ENCODE peak calls at places on chromosomes 12 and 14, in eight cellular contexts. B, T, Z, P, U, E, N and W are unnamed samples.

GRCh38 chr12:7555752-7556151 is 52.2 kb upstream of the CD163 start:
- DNase-seq in B (no peak), Z (no peak), N (no peak), E (peak; percentile 77), U (no peak), P (no peak), T (no peak), W (no peak)

GRCh38 chr14:67487937-67488893 is at the start of gene TMEM229B:
- DNase-seq in E (peak; percentile 5), P (peak; percentile 66), B (peak; percentile 24), Z (peak; percentile 39), U (no peak), N (peak; percentile 64), T (no peak), W (peak; percentile 59)

GRCh38 chr12:115354476-115354890 is 670.5 kb upstream of the TBX3 start:
- DNase-seq in P (no peak), N (no peak), U (no peak), Z (no peak), E (no peak), T (no peak), B (no peak), W (no peak)

GRCh38 chr12:121124402-121125109 is 8.1 kb upstream of the P2RX7 start:
- DNase-seq in N (no peak), B (no peak), T (no peak), E (peak; percentile 95), U (no peak), Z (no peak), P (no peak), W (peak; percentile 35)

GRCh38 chr14:32593290-32593942 is 264.3 kb downstream of the AKAP6 start:
- DNase-seq in B (no peak), P (no peak), T (no peak), N (no peak), Z (no peak), U (no peak), E (peak; percentile 85), W (no peak)

GRCh38 chr12:89333564-89334252 is 18.6 kb downstream of the DUSP6 start:
- DNase-seq in Z (no peak), T (no peak), U (no peak), N (peak; percentile 55), P (no peak), B (no peak), E (no peak), W (peak; percentile 18)

GRCh38 chr12:92735131-92735721 is 32.4 kb downstream of the PLEKHG7 start:
- DNase-seq in E (peak; percentile 78), P (no peak), T (no peak), U (peak; percentile 16), Z (no peak), N (no peak), B (no peak), W (no peak)

GRCh38 chr12:120283318-120283717 is 8.4 kb downstream of the RNU4-2 start:
- DNase-seq in Z (no peak), P (no peak), U (no peak), B (no peak), N (no peak), T (no peak), E (no peak), W (no peak)

GRCh38 chr12:79685068-79685467 is 5.7 kb downstream of the PAWR start:
- DNase-seq in Z (no peak), B (no peak), N (no peak), T (no peak), U (no peak), P (no peak), E (no peak), W (no peak)

GRCh38 chr14:95523818-95524448 is 7.5 kb upstream of the SYNE3 start:
- DNase-seq in U (no peak), Z (no peak), E (no peak), B (no peak), N (peak; percentile 60), T (no peak), P (peak; percentile 56), W (no peak)

GRCh38 chr14:68316078-68316868 is 476.6 kb downstream of the ZFP36L1 start:
- DNase-seq in B (no peak), U (no peak), E (no peak), T (no peak), N (no peak), Z (no peak), P (peak; percentile 60), W (no peak)

GRCh38 chr12:68240079-68240478 is 13.3 kb downstream of the IL22 start:
- DNase-seq in B (peak; percentile 15), U (peak; percentile 14), E (peak; percentile 90), P (no peak), Z (no peak), N (no peak), T (no peak), W (no peak)

GRCh38 chr12:118685983-118686607 is 295.2 kb upstream of the SRRM4 start:
- DNase-seq in N (no peak), T (no peak), Z (no peak), U (no peak), P (no peak), E (no peak), B (no peak), W (no peak)

GRCh38 chr12:104942075-104942474 is 16.0 kb downstream of the SLC41A2 start:
- DNase-seq in N (no peak), B (no peak), P (no peak), T (no peak), U (no peak), E (no peak), Z (no peak), W (no peak)

GRCh38 chr12:45671254-45671653 is 58.3 kb upstream of the ARID2 start:
- DNase-seq in Z (no peak), P (no peak), N (no peak), U (no peak), T (no peak), B (no peak), E (peak; percentile 50), W (no peak)
- H3K27me3 ChIP-seq in Z (no peaks in the 10 kb centered on the region), P (no peaks in the 10 kb centered on the region), N (no peaks in the 10 kb centered on the region), U (no peaks in the 10 kb centered on the region), T (no peaks in the 10 kb centered on the region), B (no peaks in the 10 kb centered on the region), E (no peaks in the 10 kb centered on the region), W (no peaks in the 10 kb centered on the region)

GRCh38 chr14:78007160-78007559 is 163.0 kb upstream of the NRXN3 start:
- DNase-seq in P (no peak), T (no peak), U (no peak), N (no peak), E (no peak), B (no peak), Z (no peak), W (no peak)

GRCh38 chr14:78016532-78016931 is 153.6 kb upstream of the NRXN3 start:
- DNase-seq in T (no peak), Z (no peak), B (no peak), P (no peak), E (no peak), U (no peak), N (no peak), W (no peak)

GRCh38 chr14:78005325-78005724 is 164.8 kb upstream of the NRXN3 start:
- DNase-seq in N (no peak), T (no peak), Z (no peak), U (no peak), P (no peak), B (no peak), E (peak; percentile 65), W (no peak)

GRCh38 chr14:78010688-78011087 is 159.5 kb upstream of the NRXN3 start:
- DNase-seq in Z (no peak), N (no peak), B (no peak), E (peak; percentile 68), P (no peak), U (no peak), T (no peak), W (no peak)
- H3K4me3 ChIP-seq in Z (no peak overlapping the region), N (no peak overlapping the region), B (no peak overlapping the region), E (no peak overlapping the region), P (no peak overlapping the region), U (no peak overlapping the region), T (no peak overlapping the region), W (no peak overlapping the region)

DNA sequence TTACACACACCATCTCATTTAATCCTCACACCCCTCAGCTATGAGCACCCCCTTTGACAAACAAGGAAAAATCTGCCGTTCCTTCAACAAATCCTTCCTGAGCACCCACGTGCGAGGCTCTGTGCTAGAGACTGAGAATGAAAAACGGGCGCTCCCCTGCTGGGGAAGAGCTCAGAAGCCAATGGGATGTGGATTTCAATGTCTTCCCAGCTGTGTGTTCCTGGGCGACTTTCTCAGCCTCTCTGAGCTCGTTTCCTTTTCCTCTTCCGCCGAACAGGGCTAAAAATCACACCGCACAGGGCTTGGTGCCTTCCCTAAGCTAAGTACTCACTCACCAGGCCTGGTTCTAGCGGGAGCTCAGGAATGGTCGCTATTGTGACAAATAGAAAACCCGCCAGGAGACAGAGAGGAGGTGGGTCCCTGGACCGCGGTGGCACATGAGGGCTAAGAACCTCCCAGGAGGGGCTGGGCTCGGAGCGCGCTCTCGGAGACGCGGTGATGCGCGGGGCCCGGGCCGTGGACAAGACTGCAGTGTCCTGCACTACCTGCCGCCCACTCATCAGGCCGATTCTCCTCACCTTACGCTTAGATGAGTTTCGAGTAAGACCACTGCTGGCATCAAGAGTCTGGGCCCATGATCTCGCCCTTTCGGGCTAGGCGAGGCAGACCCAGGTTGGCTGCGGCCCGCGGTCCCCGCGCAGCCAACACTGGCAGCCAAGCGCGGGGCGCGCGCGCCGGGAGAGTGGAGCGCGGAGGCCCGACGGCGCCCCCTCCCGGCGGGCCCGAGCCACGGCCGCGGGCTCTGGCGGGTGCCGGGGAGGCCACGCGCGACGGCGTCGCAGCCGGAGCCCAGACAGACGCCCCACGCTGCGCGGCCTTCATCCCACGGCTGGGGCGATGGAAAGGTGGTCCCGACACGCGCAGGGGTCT is 17.0 kb downstream of the ZDHHC22 start:
- DNase-seq in Z (peak; percentile 71), U (peak; percentile 53), T (peak; percentile 92), E (no peak), B (peak; percentile 67), P (peak; percentile 72), N (peak; percentile 68), W (peak; percentile 68)
- H3K27me3 ChIP-seq in Z (no peaks in the 10 kb centered on the region), U (no peaks in the 10 kb centered on the region), T (no peaks in the 10 kb centered on the region), E (peaks cover 25% of the 10 kb centered on the region), B (no peaks in the 10 kb centered on the region), P (no peaks in the 10 kb centered on the region), N (peaks cover 20% of the 10 kb centered on the region), W (no peaks in the 10 kb centered on the region)

DNA sequence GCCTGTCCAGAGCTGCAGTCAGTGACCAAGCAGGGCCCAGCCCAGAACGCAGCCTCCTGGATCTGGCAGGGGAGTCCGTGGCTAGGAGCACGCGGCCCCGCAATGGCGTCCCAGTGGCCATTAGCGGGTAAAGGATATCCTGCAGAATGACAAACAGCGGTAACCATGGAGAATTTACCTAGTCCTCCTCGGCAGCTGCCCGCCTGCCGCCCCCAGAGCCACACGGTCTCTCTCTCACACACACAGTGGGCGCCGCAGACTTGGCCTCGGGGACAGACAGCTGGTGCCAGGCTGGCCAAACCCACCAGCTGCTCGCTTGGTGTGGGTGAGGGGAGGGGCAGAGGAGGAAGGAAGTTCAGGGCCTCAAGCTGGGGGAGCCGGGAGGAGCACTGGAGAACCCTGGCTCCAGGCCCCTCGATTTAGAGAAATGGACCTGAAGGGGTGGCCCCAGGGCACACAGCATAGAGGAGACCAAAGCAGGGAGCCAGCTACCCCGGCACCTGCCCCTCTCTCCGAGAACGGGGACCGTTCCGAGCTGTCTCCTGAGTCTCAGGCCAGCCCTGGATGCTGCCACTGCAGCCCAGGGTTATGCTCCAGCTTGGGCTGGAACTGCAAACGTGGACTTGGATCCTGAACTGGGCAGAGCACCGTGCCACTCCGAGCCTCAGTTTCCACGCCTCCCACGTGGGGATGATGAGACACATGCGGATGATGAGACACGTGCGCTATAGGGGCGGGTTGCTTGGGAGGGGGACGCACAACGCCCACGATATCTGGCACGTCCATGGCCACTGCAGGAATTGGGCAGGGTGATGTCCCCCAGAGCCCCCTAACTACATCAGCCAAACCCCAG is 3.4 kb downstream of the CDK2AP1 start:
- DNase-seq in B (peak; percentile 63), U (peak; percentile 37), P (no peak), E (no peak), Z (peak; percentile 45), N (peak; percentile 64), T (peak; percentile 85), W (peak; percentile 68)
- H3K4me3 ChIP-seq in B (peak overlapping the region; percentile 78), U (no peak overlapping the region), P (no peak overlapping the region), E (no peak overlapping the region), Z (no peak overlapping the region), N (peak overlapping the region; percentile 77), T (no peak overlapping the region), W (no peak overlapping the region)

GRCh38 chr12:113462117-113462774 is 9.4 kb downstream of the LHX5 start:
- DNase-seq in N (peak; percentile 87), U (peak; percentile 81), P (peak; percentile 82), B (peak; percentile 54), Z (peak; percentile 85), T (peak; percentile 87), E (peak; percentile 56), W (peak; percentile 84)
- H3K27me3 ChIP-seq in N (peaks cover 80% of the 10 kb centered on the region), U (peaks cover 2% of the 10 kb centered on the region), P (peaks cover 14% of the 10 kb centered on the region), B (peaks cover 63% of the 10 kb centered on the region), Z (peaks cover 5% of the 10 kb centered on the region), T (peaks cover 65% of the 10 kb centered on the region), E (peaks cover 61% of the 10 kb centered on the region), W (peaks cover 57% of the 10 kb centered on the region)